ENCODE peak calls at places on chromosome 1, in four cellular contexts. Z is cardiac muscle cell, P is lung, B is stomach. J is an unnamed sample.
A peak's percentile ranks its signal among the peaks of the same experiment; 100 is the strongest.

GRCh38 chr1:21383785-21384401 is 56.0 kb upstream of the NBPF3 start:
- DNase-seq in Z (peak; percentile 12), P (no peak), B (no peak), J (no peak)

GRCh38 chr1:65564493-65564892 is 144.0 kb downstream of the LEPR start:
- DNase-seq in Z (no peak), P (no peak), B (no peak), J (no peak)

GRCh38 chr1:160040481-160040880 is 8.7 kb upstream of the PIGM start:
- DNase-seq in Z (no peak), P (no peak), B (no peak), J (no peak)

GRCh38 chr1:115089443-115090340 is at the start of gene TSPAN2:
- DNase-seq in Z (peak; percentile 98), P (peak; percentile 53), B (peak; percentile 51), J (peak; percentile 64)

GRCh38 chr1:205967555-205968335 is 24.5 kb upstream of the SLC26A9 start:
- DNase-seq in Z (no peak), P (no peak), B (no peak), J (no peak)

GRCh38 chr1:247291835-247292561 is 36.1 kb downstream of the VN1R5 start:
- DNase-seq in Z (no peak), P (no peak), B (no peak), J (no peak)

GRCh38 chr1:53629101-53629691 is 109.8 kb downstream of the GLIS1 start:
- DNase-seq in Z (no peak), P (no peak), B (peak; percentile 23), J (no peak)

GRCh38 chr1:46174448-46175231 is at the start of gene TSPAN1:
- DNase-seq in Z (no peak), P (peak; percentile 49), B (peak; percentile 61), J (peak; percentile 79)

GRCh38 chr1:93143136-93143535 is 37.1 kb downstream of the TMED5 start:
- DNase-seq in Z (no peak), P (no peak), B (no peak), J (no peak)

GRCh38 chr1:111976332-111976731 is 13.1 kb downstream of the KCND3 start:
- DNase-seq in Z (no peak), P (no peak), B (no peak), J (no peak)

GRCh38 chr1:234877761-234878160 is 250.9 kb downstream of the TOMM20 start:
- DNase-seq in Z (no peak), P (no peak), B (no peak), J (no peak)

GRCh38 chr1:234878288-234878687 is 250.3 kb downstream of the TOMM20 start:
- DNase-seq in Z (no peak), P (no peak), B (no peak), J (no peak)

GRCh38 chr1:234881893-234882771 is 246.5 kb downstream of the TOMM20 start:
- DNase-seq in Z (no peak), P (no peak), B (no peak), J (no peak)

GRCh38 chr1:234875953-234876814 is 252.5 kb downstream of the TOMM20 start:
- DNase-seq in Z (peak; percentile 76), P (peak; percentile 67), B (peak; percentile 79), J (no peak)

GRCh38 chr1:234879157-234880080 is 249.2 kb downstream of the TOMM20 start:
- DNase-seq in Z (peak; percentile 79), P (no peak), B (no peak), J (no peak)
- H3K27ac ChIP-seq in Z (peak overlapping the region; percentile 86), P (no peak overlapping the region), B (no peak overlapping the region), J (peak overlapping the region; percentile 73)

DNA sequence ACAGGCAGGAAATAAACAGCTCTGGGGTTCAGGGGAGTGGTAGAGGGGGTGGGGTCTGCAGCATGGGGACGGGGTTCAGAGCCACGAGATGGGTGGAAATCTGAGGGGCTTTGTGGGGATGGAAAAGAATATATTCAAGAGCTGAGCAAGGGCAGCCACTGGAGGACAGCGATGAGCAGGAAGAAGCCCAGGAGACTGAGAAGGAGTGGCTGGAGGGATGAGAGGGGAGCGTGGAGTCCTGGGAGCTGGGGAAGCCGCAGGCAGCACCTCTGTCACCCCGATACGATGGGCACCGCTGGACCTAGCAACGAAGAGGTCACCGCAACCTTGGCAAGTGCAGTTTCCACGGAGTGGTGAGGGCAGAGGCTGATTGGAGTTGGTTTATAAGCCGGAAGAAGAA is 10.0 kb upstream of the KCNAB2 start:
- DNase-seq in Z (peak; percentile 2), P (no peak), B (no peak), J (no peak)
- TF ChIP-seq CTCF in Z (no peak), P (no peak), B (no peak), J (no peak)

GRCh38 chr1:198497326-198498220 is 42.9 kb downstream of the ATP6V1G3 start:
- DNase-seq in Z (no peak), P (no peak), B (no peak), J (no peak)
- H3K27ac ChIP-seq in Z (no peak overlapping the region), P (no peak overlapping the region), B (no peak overlapping the region), J (no peak overlapping the region)

GRCh38 chr1:9577423-9577822 is 11.3 kb upstream of the TMEM201 start:
- DNase-seq in Z (no peak), P (no peak), B (no peak), J (no peak)

GRCh38 chr1:9576903-9577302 is 11.8 kb upstream of the TMEM201 start:
- DNase-seq in Z (no peak), P (no peak), B (no peak), J (no peak)

DNA sequence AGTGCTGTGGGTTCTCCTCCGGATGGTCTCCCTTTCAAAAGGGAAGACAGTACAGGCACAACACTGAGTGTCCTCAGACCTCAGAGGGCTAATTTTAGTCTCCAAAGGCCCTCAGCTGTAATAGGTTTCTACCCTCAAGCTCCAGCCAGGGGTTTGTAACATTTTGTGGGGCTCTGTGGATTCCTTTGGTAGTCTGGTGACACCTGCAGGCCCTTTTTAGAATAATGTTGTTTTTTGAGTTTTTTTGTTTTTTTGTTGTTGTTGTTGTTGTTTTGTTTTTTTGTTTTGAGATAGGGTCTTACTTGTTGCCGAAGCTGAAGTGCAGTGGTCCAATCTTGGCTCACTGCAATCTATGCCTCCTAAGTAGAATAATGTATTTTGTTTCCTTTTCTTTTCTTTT is 15.0 kb upstream of the TMEM201 start:
- DNase-seq in Z (peak; percentile 71), P (no peak), B (no peak), J (no peak)
- TF ChIP-seq CTCF in Z (peak; percentile 30), P (no peak), B (peak; percentile 22), J (peak; percentile 36)

GRCh38 chr1:156489935-156490293 is 10.7 kb downstream of the MEF2D start:
- DNase-seq in Z (no peak), P (no peak), B (no peak), J (no peak)
- H3K27ac ChIP-seq in Z (peak overlapping the region; percentile 96), P (peak overlapping the region; percentile 67), B (peak overlapping the region; percentile 69), J (peak overlapping the region; percentile 99)

GRCh38 chr1:39199593-39199992 is 4.9 kb upstream of the MACF1 start:
- DNase-seq in Z (no peak), P (no peak), B (no peak), J (no peak)

GRCh38 chr1:39205781-39206464 is 1.4 kb downstream of the MACF1 start:
- DNase-seq in Z (no peak), P (no peak), B (no peak), J (no peak)

GRCh38 chr1:39205102-39205780 is 746 bp downstream of the MACF1 start:
- DNase-seq in Z (peak; percentile 40), P (peak; percentile 46), B (peak; percentile 34), J (peak; percentile 58)

GRCh38 chr1:39204441-39205081 is at the start of gene MACF1:
- DNase-seq in Z (peak; percentile 76), P (peak; percentile 41), B (peak; percentile 26), J (peak; percentile 73)
- TF ChIP-seq CTCF in Z (peak; percentile 69), P (no peak), B (peak; percentile 16), J (peak; percentile 31)

DNA sequence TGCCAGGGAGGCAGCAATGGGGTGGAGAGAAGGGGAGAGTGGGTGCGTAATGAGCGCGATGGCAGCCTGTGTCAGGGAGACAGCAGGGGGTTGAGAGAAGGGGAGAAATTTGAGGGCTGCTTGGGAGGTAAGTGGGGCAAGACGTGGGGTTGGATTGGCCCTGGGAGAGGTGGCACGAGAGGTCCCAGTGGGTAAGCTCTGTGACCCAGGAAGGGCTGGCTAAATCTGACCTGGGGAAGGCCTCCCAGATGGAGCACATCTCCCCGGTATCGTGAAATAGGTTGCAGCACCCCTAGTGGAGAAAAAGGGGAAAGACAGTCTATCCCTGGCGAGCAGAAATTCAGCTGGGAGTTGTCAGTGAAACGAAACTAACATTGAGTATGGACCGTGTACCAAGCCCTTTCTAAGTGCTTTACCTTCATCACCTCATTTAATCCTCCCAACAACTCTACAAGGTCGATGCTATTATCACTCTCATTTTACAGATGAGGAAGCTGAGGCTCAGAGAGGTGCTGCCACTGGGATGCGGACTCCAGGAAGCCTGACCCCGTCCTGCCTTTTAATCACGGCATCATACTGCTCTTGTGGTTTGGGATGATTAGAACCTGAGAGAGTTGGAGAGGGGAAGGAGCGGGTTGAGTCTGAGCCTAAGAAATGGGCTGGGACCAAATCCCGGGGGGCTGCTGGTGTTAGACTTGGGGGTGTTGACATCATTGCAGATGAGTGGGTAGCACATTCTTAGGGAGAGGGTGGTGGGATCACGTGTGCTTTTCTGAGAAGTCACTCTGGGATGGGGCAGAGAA is 56.6 kb upstream of the RPL11 start:
- DNase-seq in Z (peak; percentile 63), P (peak; percentile 66), B (peak; percentile 62), J (peak; percentile 60)
- H3K27ac ChIP-seq in Z (peak overlapping the region; percentile 76), P (peak overlapping the region; percentile 87), B (peak overlapping the region; percentile 74), J (peak overlapping the region; percentile 69)

GRCh38 chr1:225835752-225836151 is 25.8 kb downstream of the EPHX1 start:
- DNase-seq in Z (no peak), P (no peak), B (peak; percentile 72), J (peak; percentile 64)

GRCh38 chr1:225830823-225831222 is 20.9 kb downstream of the EPHX1 start:
- DNase-seq in Z (no peak), P (no peak), B (no peak), J (no peak)

GRCh38 chr1:225840223-225840610 is 30.3 kb downstream of the EPHX1 start:
- DNase-seq in Z (no peak), P (no peak), B (no peak), J (no peak)

GRCh38 chr1:225838793-225839192 is 28.9 kb downstream of the EPHX1 start:
- DNase-seq in Z (no peak), P (no peak), B (no peak), J (no peak)

GRCh38 chr1:225834417-225835329 is 24.7 kb downstream of the EPHX1 start:
- DNase-seq in Z (no peak), P (no peak), B (peak; percentile 55), J (peak; percentile 87)
- TF ChIP-seq CTCF in Z (no peak), P (no peak), B (no peak), J (no peak)

GRCh38 chr1:211327341-211327921 is 798 bp downstream of the TRAF5 start:
- DNase-seq in Z (peak; percentile 20), P (no peak), B (no peak), J (no peak)

GRCh38 chr1:211328084-211328694 is 1.6 kb downstream of the TRAF5 start:
- DNase-seq in Z (no peak), P (no peak), B (no peak), J (no peak)

GRCh38 chr1:211324992-211325775 is 1.4 kb upstream of the TRAF5 start:
- DNase-seq in Z (no peak), P (no peak), B (no peak), J (no peak)

GRCh38 chr1:211326528-211327340 is at the start of gene TRAF5:
- DNase-seq in Z (peak; percentile 66), P (peak; percentile 38), B (peak; percentile 58), J (peak; percentile 59)

GRCh38 chr1:211326140-211326527 is 499 bp upstream of the TRAF5 start:
- DNase-seq in Z (no peak), P (no peak), B (no peak), J (no peak)
- H3K27ac ChIP-seq in Z (no peak overlapping the region), P (peak overlapping the region; percentile 68), B (peak overlapping the region; percentile 89), J (peak overlapping the region; percentile 63)